ENCODE peak calls at places on chromosomes 12 and 14, in four cellular contexts. One of them, this sample, is unnamed.

GRCh38 chr14:96735509-96735908 is 61.7 kb upstream of the VRK1 start:
- DNase-seq in GM20000: no peak
- DNase-seq in GM10248: no peak
- DNase-seq in fibroblast of pulmonary artery: no peak
- DNase-seq in this sample: no peak

GRCh38 chr12:81564237-81564636 is 194.9 kb downstream of the PPFIA2 start:
- DNase-seq in fibroblast of pulmonary artery: no peak
- DNase-seq in GM20000: no peak
- DNase-seq in GM10248: no peak
- DNase-seq in this sample: no peak

GRCh38 chr14:53845813-53846693 is 110.6 kb downstream of the BMP4 start:
- DNase-seq in fibroblast of pulmonary artery: peak; percentile 16
- DNase-seq in GM10248: no peak
- DNase-seq in GM20000: no peak
- DNase-seq in this sample: no peak

GRCh38 chr12:102748704-102749103 is 168.3 kb downstream of the PAH start:
- DNase-seq in GM20000: no peak
- DNase-seq in fibroblast of pulmonary artery: no peak
- DNase-seq in GM10248: no peak
- DNase-seq in this sample: no peak

GRCh38 chr12:107134558-107134957 is 41.2 kb upstream of the CRY1 start:
- DNase-seq in GM10248: no peak
- DNase-seq in fibroblast of pulmonary artery: no peak
- DNase-seq in GM20000: no peak
- DNase-seq in this sample: peak; percentile 14

GRCh38 chr14:66196670-66197069 is 289.5 kb upstream of the CCDC196 start:
- DNase-seq in GM10248: no peak
- DNase-seq in fibroblast of pulmonary artery: no peak
- DNase-seq in GM20000: no peak
- DNase-seq in this sample: no peak

GRCh38 chr14:104138098-104138890 is at the start of gene KIF26A:
- DNase-seq in GM10248: no peak
- DNase-seq in fibroblast of pulmonary artery: no peak
- DNase-seq in GM20000: no peak
- DNase-seq in this sample: no peak

GRCh38 chr12:54571166-54571856 is 17.1 kb downstream of the PPP1R1A start:
- DNase-seq in fibroblast of pulmonary artery: no peak
- DNase-seq in GM20000: no peak
- DNase-seq in GM10248: no peak
- DNase-seq in this sample: no peak

GRCh38 chr14:74988993-74989392 is 13.7 kb upstream of the EIF2B2 start:
- DNase-seq in GM20000: no peak
- DNase-seq in fibroblast of pulmonary artery: no peak
- DNase-seq in GM10248: no peak
- DNase-seq in this sample: no peak

GRCh38 chr12:62772556-62772955 is 162.4 kb downstream of the PPM1H start:
- DNase-seq in GM20000: no peak
- DNase-seq in GM10248: no peak
- DNase-seq in fibroblast of pulmonary artery: no peak
- DNase-seq in this sample: no peak

GRCh38 chr12:106248177-106248848 is 493 bp upstream of the CKAP4 start:
- DNase-seq in GM20000: peak; percentile 68
- DNase-seq in GM10248: peak; percentile 48
- DNase-seq in fibroblast of pulmonary artery: peak; percentile 85
- DNase-seq in this sample: peak; percentile 51

GRCh38 chr12:55721601-55722213 is 1.5 kb downstream of the RDH5 start:
- DNase-seq in GM20000: no peak
- DNase-seq in GM10248: no peak
- DNase-seq in fibroblast of pulmonary artery: no peak
- DNase-seq in this sample: no peak
- TF ChIP-seq CTCF in GM20000: no peak
- TF ChIP-seq CTCF in GM10248: no peak
- TF ChIP-seq CTCF in fibroblast of pulmonary artery: no peak
- TF ChIP-seq CTCF in this sample: no peak

GRCh38 chr14:103085106-103086091 is 1.4 kb downstream of the LBHD2 start:
- DNase-seq in fibroblast of pulmonary artery: no peak
- DNase-seq in GM10248: no peak
- DNase-seq in GM20000: no peak
- DNase-seq in this sample: no peak
- TF ChIP-seq CTCF in fibroblast of pulmonary artery: peak; percentile 13
- TF ChIP-seq CTCF in GM10248: no peak
- TF ChIP-seq CTCF in GM20000: no peak
- TF ChIP-seq CTCF in this sample: peak; percentile 15

DNA sequence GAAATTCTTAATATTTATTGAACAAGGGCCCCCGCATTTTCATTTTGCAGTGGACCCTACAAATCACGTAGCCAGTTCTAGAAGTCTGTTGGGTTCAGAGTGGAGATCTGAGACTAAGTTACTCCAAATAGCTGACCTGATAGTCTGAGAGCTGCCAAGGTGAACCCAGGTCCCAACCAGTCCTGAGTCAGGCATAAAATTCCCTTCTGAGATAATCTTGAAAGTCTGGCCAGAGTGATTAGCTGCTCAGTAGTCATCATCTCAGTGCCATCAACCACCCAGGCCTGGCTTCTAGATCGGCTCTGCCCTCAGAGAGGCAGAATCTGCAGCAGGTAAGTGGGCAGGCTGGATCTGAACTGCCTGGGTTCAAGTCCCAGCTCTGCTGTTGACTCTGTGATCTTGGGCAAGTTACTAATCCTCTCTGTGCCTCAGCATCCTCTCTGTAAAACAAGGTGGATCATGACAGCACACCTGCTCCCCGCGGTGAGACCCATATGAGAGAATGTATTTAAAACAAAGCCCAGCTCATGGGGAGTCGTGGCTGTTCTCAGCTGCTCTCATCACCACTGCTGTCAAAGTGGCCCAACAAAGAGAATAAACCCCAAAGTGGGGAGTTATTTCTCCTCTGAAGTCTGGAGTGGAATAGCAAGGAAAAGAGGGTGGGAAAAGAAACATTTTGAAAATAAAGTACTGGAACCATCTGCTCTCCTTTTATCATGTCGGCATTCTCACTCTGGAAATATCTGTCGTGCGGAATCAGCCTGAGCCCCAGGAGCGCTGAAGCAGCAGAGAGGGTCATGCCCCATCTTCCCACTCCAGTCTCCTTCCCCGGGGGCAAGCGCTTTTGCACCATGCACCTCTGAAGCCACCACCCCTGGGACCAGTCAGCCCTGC is 193.3 kb downstream of the DPF3 start:
- DNase-seq in GM20000: no peak
- DNase-seq in fibroblast of pulmonary artery: no peak
- DNase-seq in GM10248: no peak
- DNase-seq in this sample: no peak
- TF ChIP-seq CTCF in GM20000: no peak
- TF ChIP-seq CTCF in fibroblast of pulmonary artery: no peak
- TF ChIP-seq CTCF in GM10248: no peak
- TF ChIP-seq CTCF in this sample: no peak

DNA sequence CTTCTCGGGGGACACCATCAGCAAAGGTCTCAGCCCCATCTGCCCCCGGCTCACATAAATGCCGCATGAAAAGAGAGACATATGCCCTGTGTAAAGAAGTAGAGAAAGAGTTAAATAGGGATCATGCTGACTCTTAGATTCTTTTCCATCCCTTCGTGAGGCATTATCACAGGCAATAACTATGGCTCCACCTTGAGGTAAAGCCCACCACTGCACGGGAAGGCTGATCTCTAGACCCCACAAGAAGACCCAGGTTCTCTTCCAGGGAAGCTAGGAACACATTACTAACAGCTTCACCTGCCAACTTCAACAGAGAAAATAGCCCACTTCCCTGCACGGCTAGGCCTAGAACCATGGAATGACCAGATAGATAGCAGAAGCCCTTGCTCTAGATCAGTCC is 14.1 kb upstream of the NOP2 start:
- DNase-seq in fibroblast of pulmonary artery: no peak
- DNase-seq in GM10248: no peak
- DNase-seq in GM20000: no peak
- DNase-seq in this sample: no peak
- TF ChIP-seq CTCF in fibroblast of pulmonary artery: peak; percentile 23
- TF ChIP-seq CTCF in GM10248: peak; percentile 13
- TF ChIP-seq CTCF in GM20000: no peak
- TF ChIP-seq CTCF in this sample: peak; percentile 11

GRCh38 chr12:66942741-66943465 is 264.0 kb upstream of the GRIP1 start:
- DNase-seq in GM10248: no peak
- DNase-seq in fibroblast of pulmonary artery: no peak
- DNase-seq in GM20000: no peak
- DNase-seq in this sample: no peak
- TF ChIP-seq CTCF in GM10248: no peak
- TF ChIP-seq CTCF in fibroblast of pulmonary artery: no peak
- TF ChIP-seq CTCF in GM20000: no peak
- TF ChIP-seq CTCF in this sample: no peak

GRCh38 chr12:56084958-56085543 is 5.1 kb downstream of the ERBB3 start:
- DNase-seq in fibroblast of pulmonary artery: no peak
- DNase-seq in GM20000: peak; percentile 40
- DNase-seq in GM10248: no peak
- DNase-seq in this sample: no peak
- TF ChIP-seq CTCF in fibroblast of pulmonary artery: peak; percentile 46
- TF ChIP-seq CTCF in GM20000: peak; percentile 17
- TF ChIP-seq CTCF in GM10248: peak; percentile 25
- TF ChIP-seq CTCF in this sample: peak; percentile 35

GRCh38 chr14:70957710-70958109 is 50.5 kb downstream of the PCNX1 start:
- DNase-seq in GM20000: no peak
- DNase-seq in fibroblast of pulmonary artery: no peak
- DNase-seq in GM10248: no peak
- DNase-seq in this sample: no peak

GRCh38 chr14:70956511-70956910 is 49.3 kb downstream of the PCNX1 start:
- DNase-seq in GM10248: no peak
- DNase-seq in fibroblast of pulmonary artery: no peak
- DNase-seq in GM20000: no peak
- DNase-seq in this sample: no peak

GRCh38 chr14:70954068-70954467 is 46.8 kb downstream of the PCNX1 start:
- DNase-seq in fibroblast of pulmonary artery: no peak
- DNase-seq in GM10248: no peak
- DNase-seq in GM20000: no peak
- DNase-seq in this sample: no peak

GRCh38 chr14:70952485-70952884 is 45.2 kb downstream of the PCNX1 start:
- DNase-seq in GM10248: no peak
- DNase-seq in fibroblast of pulmonary artery: no peak
- DNase-seq in GM20000: no peak
- DNase-seq in this sample: no peak

DNA sequence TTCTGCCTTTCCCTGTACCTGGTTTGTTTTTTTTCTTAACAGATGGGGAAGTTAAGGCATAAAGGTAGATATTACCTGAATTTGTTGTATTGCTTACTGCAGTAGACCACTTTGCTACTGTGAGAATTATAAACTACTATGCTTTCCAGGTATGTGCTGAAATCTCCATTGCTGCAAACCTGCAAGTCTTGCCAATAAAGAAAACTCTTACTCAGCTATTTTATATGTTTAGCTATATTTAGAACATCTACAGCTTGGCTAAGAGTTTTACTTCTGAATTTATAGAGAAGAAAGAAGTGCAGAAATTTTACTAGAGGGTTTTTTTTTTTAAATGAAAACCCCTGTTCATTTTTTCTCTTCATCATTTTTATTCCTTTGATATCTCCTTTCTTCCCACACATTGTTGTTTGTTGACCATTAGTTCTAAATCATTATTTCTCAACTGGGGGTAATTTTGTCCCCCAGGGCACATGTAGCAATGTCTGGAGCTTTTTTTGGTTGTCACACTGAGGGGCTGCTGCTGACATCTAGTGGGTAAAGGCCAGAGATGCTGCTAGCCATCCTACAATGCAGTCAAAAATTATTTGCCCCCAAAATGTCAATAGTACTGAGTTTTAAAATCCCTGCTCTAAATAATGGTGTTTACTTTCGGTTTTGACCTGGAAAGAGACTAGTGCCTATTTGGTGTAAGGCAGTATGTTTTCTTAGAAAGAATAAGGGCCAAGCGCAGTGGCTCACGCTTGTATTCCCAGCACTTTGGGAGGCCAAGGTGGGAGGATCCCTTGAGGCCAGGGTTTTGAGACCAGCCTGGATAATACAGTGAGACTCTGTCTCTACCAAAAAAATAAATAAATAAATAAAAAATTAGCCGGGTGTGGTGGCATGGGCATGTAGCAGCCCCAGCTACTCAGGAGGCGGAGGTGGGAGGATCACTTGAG is 48.6 kb downstream of the PCNX1 start:
- DNase-seq in GM10248: peak; percentile 13
- DNase-seq in GM20000: peak; percentile 12
- DNase-seq in fibroblast of pulmonary artery: peak; percentile 58
- DNase-seq in this sample: peak; percentile 39
- TF ChIP-seq CTCF in GM10248: peak; percentile 68
- TF ChIP-seq CTCF in GM20000: peak; percentile 37
- TF ChIP-seq CTCF in fibroblast of pulmonary artery: peak; percentile 76
- TF ChIP-seq CTCF in this sample: peak; percentile 48

DNA sequence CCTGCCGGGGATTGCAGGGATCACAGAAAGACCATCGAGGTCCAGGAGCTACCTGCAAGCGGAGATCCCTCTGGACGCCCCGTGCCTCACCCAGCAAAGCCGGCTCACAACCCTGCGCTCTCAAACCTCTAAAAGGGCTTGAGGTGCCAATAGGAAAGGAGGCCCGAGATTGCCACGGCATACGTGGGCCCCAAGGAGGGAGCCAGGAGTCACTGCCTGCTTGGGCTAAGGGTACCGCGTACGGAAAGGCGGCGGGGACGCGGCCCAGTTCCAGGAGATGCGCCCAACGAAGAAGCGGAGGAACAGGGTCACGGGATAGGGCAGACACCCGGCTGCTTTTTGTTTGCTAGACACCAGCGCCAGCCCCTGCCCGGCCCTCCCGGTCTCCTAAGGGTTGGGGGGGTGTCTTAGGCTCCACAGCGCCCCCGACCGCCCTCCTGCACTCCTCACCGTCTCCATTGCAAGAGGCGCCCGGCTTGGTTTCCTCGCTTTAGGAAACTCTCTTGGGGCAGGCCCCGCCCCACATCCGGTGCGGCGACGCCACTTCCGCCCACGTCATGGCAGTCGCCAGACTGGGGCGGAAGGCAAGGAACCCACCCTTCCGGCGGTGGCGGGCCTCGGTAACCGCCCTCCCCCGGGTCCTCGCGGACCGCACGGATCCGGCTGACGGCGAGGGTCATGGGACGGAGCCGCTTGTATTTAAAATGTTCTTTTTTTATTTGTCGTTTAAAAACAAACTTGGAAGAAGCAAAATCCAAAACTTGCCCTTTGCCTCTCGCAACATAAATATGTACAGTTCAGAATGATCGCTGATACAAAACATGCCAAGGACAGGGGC is at the start of gene PRKAG1:
- DNase-seq in fibroblast of pulmonary artery: peak; percentile 98
- DNase-seq in GM20000: peak; percentile 98
- DNase-seq in GM10248: peak; percentile 99
- DNase-seq in this sample: peak; percentile 97
- TF ChIP-seq CTCF in fibroblast of pulmonary artery: peak; percentile 42
- TF ChIP-seq CTCF in GM20000: peak; percentile 51
- TF ChIP-seq CTCF in GM10248: peak; percentile 53
- TF ChIP-seq CTCF in this sample: peak; percentile 45

GRCh38 chr12:71393625-71394024 is 46.0 kb upstream of the LGR5 start:
- DNase-seq in GM10248: no peak
- DNase-seq in fibroblast of pulmonary artery: no peak
- DNase-seq in GM20000: no peak
- DNase-seq in this sample: no peak

GRCh38 chr12:71392521-71393145 is 47.0 kb upstream of the LGR5 start:
- DNase-seq in GM20000: peak; percentile 63
- DNase-seq in GM10248: peak; percentile 65
- DNase-seq in fibroblast of pulmonary artery: peak; percentile 87
- DNase-seq in this sample: peak; percentile 72

GRCh38 chr12:71399197-71399596 is 40.4 kb upstream of the LGR5 start:
- DNase-seq in GM20000: no peak
- DNase-seq in GM10248: no peak
- DNase-seq in fibroblast of pulmonary artery: no peak
- DNase-seq in this sample: no peak

GRCh38 chr12:71400481-71400880 is 39.1 kb upstream of the LGR5 start:
- DNase-seq in fibroblast of pulmonary artery: no peak
- DNase-seq in GM20000: no peak
- DNase-seq in GM10248: no peak
- DNase-seq in this sample: no peak

GRCh38 chr12:71397433-71397954 is 42.1 kb upstream of the LGR5 start:
- DNase-seq in fibroblast of pulmonary artery: no peak
- DNase-seq in GM10248: no peak
- DNase-seq in GM20000: no peak
- DNase-seq in this sample: no peak
- TF ChIP-seq CTCF in fibroblast of pulmonary artery: no peak
- TF ChIP-seq CTCF in GM10248: no peak
- TF ChIP-seq CTCF in GM20000: no peak
- TF ChIP-seq CTCF in this sample: no peak